ENCODE peak calls at places on chromosome 7, in six cellular contexts. One of them, this sample, is unnamed.

GRCh38 chr7:116686033-116686432 is 14.0 kb downstream of the MET start:
- DNase-seq in GM12878: no peak
- DNase-seq in SK-N-SH: no peak
- DNase-seq in K562: no peak
- DNase-seq in HepG2: peak; percentile 30
- DNase-seq in H1: no peak
- DNase-seq in this sample: no peak

GRCh38 chr7:25391295-25391861 is 163.1 kb upstream of the NPVF start:
- DNase-seq in GM12878: no peak
- DNase-seq in SK-N-SH: peak; percentile 39
- DNase-seq in K562: peak; percentile 23
- DNase-seq in HepG2: peak; percentile 1
- DNase-seq in H1: no peak
- DNase-seq in this sample: no peak

GRCh38 chr7:50068026-50068425 is 25.0 kb downstream of the ZPBP start:
- DNase-seq in GM12878: no peak
- DNase-seq in SK-N-SH: no peak
- DNase-seq in K562: no peak
- DNase-seq in HepG2: peak; percentile 12
- DNase-seq in H1: no peak
- DNase-seq in this sample: no peak

GRCh38 chr7:29113384-29114102 is 32.8 kb downstream of the CPVL start:
- DNase-seq in GM12878: no peak
- DNase-seq in SK-N-SH: no peak
- DNase-seq in K562: no peak
- DNase-seq in HepG2: peak; percentile 24
- DNase-seq in H1: peak; percentile 27
- DNase-seq in this sample: peak; percentile 78

GRCh38 chr7:98210513-98211220 is 572 bp upstream of the BHLHA15 start:
- DNase-seq in GM12878: no peak
- DNase-seq in SK-N-SH: peak; percentile 87
- DNase-seq in K562: no peak
- DNase-seq in HepG2: no peak
- DNase-seq in H1: no peak
- DNase-seq in this sample: no peak

GRCh38 chr7:155972651-155973349 is 160.5 kb upstream of the SHH start:
- DNase-seq in GM12878: no peak
- DNase-seq in SK-N-SH: no peak
- DNase-seq in K562: no peak
- DNase-seq in HepG2: no peak
- DNase-seq in H1: no peak
- DNase-seq in this sample: no peak

GRCh38 chr7:141679014-141679413 is 23.0 kb downstream of the DENND11 start:
- DNase-seq in GM12878: no peak
- DNase-seq in SK-N-SH: no peak
- DNase-seq in K562: no peak
- DNase-seq in HepG2: no peak
- DNase-seq in H1: no peak
- DNase-seq in this sample: no peak

GRCh38 chr7:54811925-54812264 is 52.9 kb upstream of the SEC61G start:
- DNase-seq in GM12878: no peak
- DNase-seq in SK-N-SH: no peak
- DNase-seq in K562: no peak
- DNase-seq in HepG2: no peak
- DNase-seq in H1: no peak
- DNase-seq in this sample: no peak

GRCh38 chr7:117808910-117809705 is 64.1 kb downstream of the CTTNBP2 start:
- DNase-seq in GM12878: no peak
- DNase-seq in SK-N-SH: no peak
- DNase-seq in K562: no peak
- DNase-seq in HepG2: no peak
- DNase-seq in H1: no peak
- DNase-seq in this sample: no peak

GRCh38 chr7:142581341-142581740 is 167.9 kb upstream of the PRSS1 start:
- DNase-seq in GM12878: no peak
- DNase-seq in SK-N-SH: no peak
- DNase-seq in K562: no peak
- DNase-seq in HepG2: no peak
- DNase-seq in H1: no peak
- DNase-seq in this sample: peak; percentile 90

GRCh38 chr7:1393421-1393820 is 65.8 kb downstream of the MICALL2 start:
- DNase-seq in GM12878: no peak
- DNase-seq in SK-N-SH: no peak
- DNase-seq in K562: no peak
- DNase-seq in HepG2: no peak
- DNase-seq in H1: no peak
- DNase-seq in this sample: no peak

GRCh38 chr7:36806897-36807296 is 82.6 kb upstream of the AOAH start:
- DNase-seq in GM12878: no peak
- DNase-seq in SK-N-SH: no peak
- DNase-seq in K562: no peak
- DNase-seq in HepG2: no peak
- DNase-seq in H1: no peak
- DNase-seq in this sample: no peak

GRCh38 chr7:2641406-2642393 is 9.9 kb downstream of the TTYH3 start:
- DNase-seq in GM12878: peak; percentile 47
- DNase-seq in SK-N-SH: peak; percentile 75
- DNase-seq in K562: no peak
- DNase-seq in HepG2: peak; percentile 71
- DNase-seq in H1: no peak
- DNase-seq in this sample: peak; percentile 82

GRCh38 chr7:24119852-24120251 is 164.1 kb upstream of the NPY start:
- DNase-seq in GM12878: no peak
- DNase-seq in SK-N-SH: no peak
- DNase-seq in K562: no peak
- DNase-seq in HepG2: no peak
- DNase-seq in H1: no peak
- DNase-seq in this sample: no peak

GRCh38 chr7:2927592-2927991 is 83.5 kb upstream of the GNA12 start:
- DNase-seq in GM12878: no peak
- DNase-seq in SK-N-SH: peak; percentile 25
- DNase-seq in K562: no peak
- DNase-seq in HepG2: no peak
- DNase-seq in H1: no peak
- DNase-seq in this sample: no peak

GRCh38 chr7:116271980-116272886 is 61.9 kb downstream of the TES start:
- DNase-seq in GM12878: no peak
- DNase-seq in SK-N-SH: peak; percentile 7
- DNase-seq in K562: no peak
- DNase-seq in HepG2: no peak
- DNase-seq in H1: no peak
- DNase-seq in this sample: no peak

GRCh38 chr7:82859106-82859850 is 303.4 kb downstream of the PCLO start:
- DNase-seq in GM12878: no peak
- DNase-seq in SK-N-SH: no peak
- DNase-seq in K562: no peak
- DNase-seq in HepG2: no peak
- DNase-seq in H1: no peak
- DNase-seq in this sample: no peak

GRCh38 chr7:100118388-100119074 is 627 bp downstream of the TAF6 start:
- DNase-seq in GM12878: no peak
- DNase-seq in SK-N-SH: no peak
- DNase-seq in K562: no peak
- DNase-seq in HepG2: no peak
- DNase-seq in H1: no peak
- DNase-seq in this sample: no peak

GRCh38 chr7:44678468-44679179 is 70.0 kb upstream of the ZMIZ2 start:
- DNase-seq in GM12878: no peak
- DNase-seq in SK-N-SH: no peak
- DNase-seq in K562: no peak
- DNase-seq in HepG2: peak; percentile 83
- DNase-seq in H1: no peak
- DNase-seq in this sample: peak; percentile 20
- H3K27ac ChIP-seq in GM12878: no peak overlapping the region
- H3K27ac ChIP-seq in SK-N-SH: no peak overlapping the region
- H3K27ac ChIP-seq in K562: peak overlapping the region; percentile 19
- H3K27ac ChIP-seq in HepG2: peak overlapping the region; percentile 67
- H3K27ac ChIP-seq in H1: peak overlapping the region; percentile 36
- H3K27ac ChIP-seq in this sample: no peak overlapping the region

GRCh38 chr7:79612903-79613302 is 159.4 kb upstream of the MAGI2 start:
- DNase-seq in GM12878: no peak
- DNase-seq in SK-N-SH: no peak
- DNase-seq in K562: no peak
- DNase-seq in HepG2: no peak
- DNase-seq in H1: no peak
- DNase-seq in this sample: no peak

GRCh38 chr7:79615466-79615865 is 162.0 kb upstream of the MAGI2 start:
- DNase-seq in GM12878: no peak
- DNase-seq in SK-N-SH: no peak
- DNase-seq in K562: no peak
- DNase-seq in HepG2: no peak
- DNase-seq in H1: no peak
- DNase-seq in this sample: no peak

GRCh38 chr7:79610905-79611304 is 157.4 kb upstream of the MAGI2 start:
- DNase-seq in GM12878: no peak
- DNase-seq in SK-N-SH: peak; percentile 66
- DNase-seq in K562: no peak
- DNase-seq in HepG2: no peak
- DNase-seq in H1: no peak
- DNase-seq in this sample: no peak

GRCh38 chr7:79610301-79610700 is 156.8 kb upstream of the MAGI2 start:
- DNase-seq in GM12878: no peak
- DNase-seq in SK-N-SH: peak; percentile 8
- DNase-seq in K562: no peak
- DNase-seq in HepG2: no peak
- DNase-seq in H1: no peak
- DNase-seq in this sample: no peak

GRCh38 chr7:79612027-79612426 is 158.6 kb upstream of the MAGI2 start:
- DNase-seq in GM12878: no peak
- DNase-seq in SK-N-SH: no peak
- DNase-seq in K562: no peak
- DNase-seq in HepG2: no peak
- DNase-seq in H1: no peak
- DNase-seq in this sample: no peak
- TF ChIP-seq GABPA in GM12878: no peak
- TF ChIP-seq GABPA in SK-N-SH: no peak
- TF ChIP-seq GABPA in K562: no peak
- TF ChIP-seq GABPA in HepG2: no peak
- TF ChIP-seq GABPA in H1: no peak
- TF ChIP-seq GABPA in this sample: no peak

GRCh38 chr7:27176343-27176731 is 2.2 kb upstream of the HOXA10 start:
- DNase-seq in GM12878: no peak
- DNase-seq in SK-N-SH: no peak
- DNase-seq in K562: no peak
- DNase-seq in HepG2: no peak
- DNase-seq in H1: no peak
- DNase-seq in this sample: no peak
- H3K27ac ChIP-seq in GM12878: no peak overlapping the region
- H3K27ac ChIP-seq in SK-N-SH: no peak overlapping the region
- H3K27ac ChIP-seq in K562: no peak overlapping the region
- H3K27ac ChIP-seq in HepG2: no peak overlapping the region
- H3K27ac ChIP-seq in H1: no peak overlapping the region
- H3K27ac ChIP-seq in this sample: no peak overlapping the region

DNA sequence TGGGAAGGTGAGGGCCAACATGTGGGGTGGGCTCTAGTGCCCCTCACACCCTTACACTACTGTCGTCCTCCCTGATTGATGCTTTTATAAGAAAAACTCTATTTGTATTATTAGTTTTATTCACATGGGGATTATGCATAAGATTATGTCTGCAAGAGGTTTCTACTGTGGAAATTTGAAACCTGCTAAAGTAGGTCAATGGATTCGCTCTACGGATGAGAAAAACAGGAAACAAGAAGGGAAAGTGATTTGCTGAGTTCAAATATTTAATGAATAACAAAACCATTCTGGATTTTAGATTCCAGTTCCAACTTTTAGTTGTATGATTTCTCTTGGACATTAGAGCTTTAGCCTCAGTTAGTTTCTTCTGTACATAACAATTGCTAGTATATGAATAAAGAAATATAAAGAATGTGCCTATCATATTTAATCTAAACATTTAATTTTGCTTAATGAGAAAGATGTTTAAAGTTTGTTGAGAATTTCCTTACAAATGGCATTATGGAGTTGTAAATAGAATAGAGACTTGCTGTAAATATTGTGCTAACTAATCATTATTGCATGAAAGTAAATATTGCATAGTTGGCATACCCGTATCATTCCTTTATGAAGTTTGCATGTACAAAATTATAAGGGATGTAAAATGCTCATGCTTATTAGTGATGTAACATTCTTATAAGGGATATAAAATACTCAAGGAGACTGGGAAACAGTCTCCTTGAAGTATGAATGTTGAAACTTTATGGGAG is 193.8 kb downstream of the THSD7A start:
- DNase-seq in GM12878: no peak
- DNase-seq in SK-N-SH: no peak
- DNase-seq in K562: no peak
- DNase-seq in HepG2: no peak
- DNase-seq in H1: no peak
- DNase-seq in this sample: no peak
- TF ChIP-seq GABPA in GM12878: no peak
- TF ChIP-seq GABPA in SK-N-SH: no peak
- TF ChIP-seq GABPA in K562: no peak
- TF ChIP-seq GABPA in HepG2: no peak
- TF ChIP-seq GABPA in H1: no peak
- TF ChIP-seq GABPA in this sample: no peak

GRCh38 chr7:74461970-74462706 is 8.4 kb downstream of the GTF2IRD1 start:
- DNase-seq in GM12878: no peak
- DNase-seq in SK-N-SH: no peak
- DNase-seq in K562: no peak
- DNase-seq in HepG2: no peak
- DNase-seq in H1: no peak
- DNase-seq in this sample: no peak
- H3K27ac ChIP-seq in GM12878: no peak overlapping the region
- H3K27ac ChIP-seq in SK-N-SH: no peak overlapping the region
- H3K27ac ChIP-seq in K562: no peak overlapping the region
- H3K27ac ChIP-seq in HepG2: no peak overlapping the region
- H3K27ac ChIP-seq in H1: no peak overlapping the region
- H3K27ac ChIP-seq in this sample: no peak overlapping the region

GRCh38 chr7:44541-44896 is 147.9 kb upstream of the FAM20C start:
- DNase-seq in GM12878: no peak
- DNase-seq in SK-N-SH: no peak
- DNase-seq in K562: no peak
- DNase-seq in HepG2: no peak
- DNase-seq in H1: no peak
- DNase-seq in this sample: no peak

GRCh38 chr7:46123-46829 is 146.1 kb upstream of the FAM20C start:
- DNase-seq in GM12878: no peak
- DNase-seq in SK-N-SH: no peak
- DNase-seq in K562: no peak
- DNase-seq in HepG2: no peak
- DNase-seq in H1: no peak
- DNase-seq in this sample: no peak

GRCh38 chr7:41987-42386 is 150.4 kb upstream of the FAM20C start:
- DNase-seq in GM12878: no peak
- DNase-seq in SK-N-SH: no peak
- DNase-seq in K562: no peak
- DNase-seq in HepG2: no peak
- DNase-seq in H1: no peak
- DNase-seq in this sample: no peak

GRCh38 chr7:45120-46090 is 147.0 kb upstream of the FAM20C start:
- DNase-seq in GM12878: no peak
- DNase-seq in SK-N-SH: no peak
- DNase-seq in K562: no peak
- DNase-seq in HepG2: no peak
- DNase-seq in H1: no peak
- DNase-seq in this sample: no peak

GRCh38 chr7:43791-44540 is 148.4 kb upstream of the FAM20C start:
- DNase-seq in GM12878: no peak
- DNase-seq in SK-N-SH: no peak
- DNase-seq in K562: no peak
- DNase-seq in HepG2: no peak
- DNase-seq in H1: no peak
- DNase-seq in this sample: no peak
- TF ChIP-seq GABPA in GM12878: no peak
- TF ChIP-seq GABPA in SK-N-SH: no peak
- TF ChIP-seq GABPA in K562: no peak
- TF ChIP-seq GABPA in HepG2: no peak
- TF ChIP-seq GABPA in H1: no peak
- TF ChIP-seq GABPA in this sample: no peak

GRCh38 chr7:4613855-4614548 is 68.1 kb upstream of the FOXK1 start:
- DNase-seq in GM12878: no peak
- DNase-seq in SK-N-SH: peak; percentile 9
- DNase-seq in K562: no peak
- DNase-seq in HepG2: no peak
- DNase-seq in H1: no peak
- DNase-seq in this sample: no peak
- H3K27ac ChIP-seq in GM12878: no peak overlapping the region
- H3K27ac ChIP-seq in SK-N-SH: no peak overlapping the region
- H3K27ac ChIP-seq in K562: no peak overlapping the region
- H3K27ac ChIP-seq in HepG2: no peak overlapping the region
- H3K27ac ChIP-seq in H1: no peak overlapping the region
- H3K27ac ChIP-seq in this sample: no peak overlapping the region